ENCODE peak calls at places on chromosomes 2 and 18, in five cellular contexts. C is lower lobe of right lung, U is upper lobe of left lung, H is heart right ventricle, P is T-helper 17 cell. T is an unnamed sample.

GRCh38 chr18:3383381-3383915 is 66.5 kb upstream of the TGIF1 start:
- ATAC-seq in C (no peak), U (no peak), H (no peak), P (no peak), T (no peak)

GRCh38 chr18:55688066-55688465 is 100.1 kb upstream of the TCF4 start:
- ATAC-seq in C (no peak), U (no peak), H (no peak), P (no peak), T (no peak)

GRCh38 chr2:208369091-208369490 is 37.5 kb upstream of the PTH2R start:
- ATAC-seq in C (no peak), U (no peak), H (no peak), P (no peak), T (no peak)

GRCh38 chr2:186617186-186617585 is 27.3 kb downstream of the ITGAV start:
- ATAC-seq in C (no peak), U (no peak), H (peak; percentile 84), P (no peak), T (no peak)

GRCh38 chr2:84417453-84417852 is 41.6 kb downstream of the SUCLG1 start:
- ATAC-seq in C (no peak), U (no peak), H (no peak), P (no peak), T (peak; percentile 57)

GRCh38 chr18:41579185-41579584 is 375.8 kb upstream of the PIK3C3 start:
- ATAC-seq in C (no peak), U (no peak), H (no peak), P (no peak), T (no peak)

GRCh38 chr2:219469186-219469724 is 29.4 kb upstream of the GMPPA start:
- ATAC-seq in C (no peak), U (no peak), H (peak; percentile 68), P (no peak), T (peak; percentile 13)

GRCh38 chr2:216281881-216282280 is 90.4 kb downstream of the MARCHF4 start:
- ATAC-seq in C (no peak), U (no peak), H (no peak), P (no peak), T (no peak)

GRCh38 chr2:197857708-197858107 is 53.3 kb downstream of the PLCL1 start:
- ATAC-seq in C (peak; percentile 52), U (no peak), H (no peak), P (no peak), T (no peak)

GRCh38 chr2:230496891-230497290 is 80.9 kb downstream of the SP100 start:
- ATAC-seq in C (no peak), U (no peak), H (no peak), P (no peak), T (no peak)

GRCh38 chr2:72982219-72982618 is 64.9 kb downstream of the EMX1 start:
- ATAC-seq in C (no peak), U (no peak), H (no peak), P (no peak), T (no peak)

GRCh38 chr2:174499365-174499764 is 12.5 kb upstream of the GPR155 start:
- ATAC-seq in C (no peak), U (peak; percentile 35), H (no peak), P (no peak), T (no peak)

GRCh38 chr2:184879671-184880070 is 281.3 kb downstream of the ZNF804A start:
- ATAC-seq in C (no peak), U (no peak), H (no peak), P (no peak), T (no peak)

GRCh38 chr2:30412392-30413321 is 34.4 kb upstream of the LCLAT1 start:
- ATAC-seq in C (peak; percentile 76), U (peak; percentile 50), H (peak; percentile 87), P (no peak), T (no peak)

GRCh38 chr2:234025475-234025874 is 25.0 kb upstream of the SPP2 start:
- ATAC-seq in C (no peak), U (no peak), H (no peak), P (peak; percentile 73), T (no peak)

GRCh38 chr18:39453882-39454281 is 1888.3 kb upstream of the CELF4 start:
- ATAC-seq in C (peak; percentile 64), U (peak; percentile 60), H (peak; percentile 96), P (no peak), T (no peak)